ENCODE peak calls at places on chromosomes 5 and 9, in five cellular contexts. One of them, this sample, is unnamed.

GRCh38 chr5:68406344-68406743 is 190.8 kb downstream of the PIK3R1 start:
- DNase-seq in RWPE2: no peak
- DNase-seq in GM23338: no peak
- DNase-seq in OCI-LY7: no peak
- DNase-seq in fibroblast of lung: no peak
- DNase-seq in this sample: no peak

GRCh38 chr5:129664336-129664937 is 83.5 kb upstream of the MINAR2 start:
- DNase-seq in OCI-LY7: peak
- DNase-seq in RWPE2: no peak
- DNase-seq in GM23338: peak
- DNase-seq in fibroblast of lung: peak
- DNase-seq in this sample: no peak

GRCh38 chr5:106314221-106314824 is 1356.4 kb downstream of the EFNA5 start:
- DNase-seq in RWPE2: no peak
- DNase-seq in fibroblast of lung: peak
- DNase-seq in OCI-LY7: no peak
- DNase-seq in GM23338: no peak
- DNase-seq in this sample: peak

GRCh38 chr5:156178117-156178516 is 148.8 kb upstream of the SGCD start:
- DNase-seq in RWPE2: no peak
- DNase-seq in GM23338: no peak
- DNase-seq in OCI-LY7: no peak
- DNase-seq in fibroblast of lung: no peak
- DNase-seq in this sample: no peak

GRCh38 chr5:111535879-111536549 is 23.7 kb upstream of the STARD4 start:
- DNase-seq in GM23338: no peak
- DNase-seq in OCI-LY7: no peak
- DNase-seq in fibroblast of lung: no peak
- DNase-seq in RWPE2: no peak
- DNase-seq in this sample: no peak

GRCh38 chr5:88813805-88814584 is 69.0 kb downstream of the MEF2C start:
- DNase-seq in OCI-LY7: no peak
- DNase-seq in fibroblast of lung: no peak
- DNase-seq in RWPE2: no peak
- DNase-seq in GM23338: peak
- DNase-seq in this sample: no peak

GRCh38 chr5:151156732-151157402 is 712 bp downstream of the ANXA6 start:
- DNase-seq in OCI-LY7: no peak
- DNase-seq in fibroblast of lung: peak
- DNase-seq in GM23338: peak
- DNase-seq in RWPE2: no peak
- DNase-seq in this sample: peak

GRCh38 chr9:99628843-99629242 is 192.8 kb upstream of the NR4A3 start:
- DNase-seq in fibroblast of lung: no peak
- DNase-seq in GM23338: no peak
- DNase-seq in RWPE2: no peak
- DNase-seq in OCI-LY7: peak
- DNase-seq in this sample: no peak

GRCh38 chr5:179313849-179314521 is 31.3 kb downstream of the ADAMTS2 start:
- DNase-seq in fibroblast of lung: peak
- DNase-seq in GM23338: no peak
- DNase-seq in RWPE2: peak
- DNase-seq in OCI-LY7: no peak
- DNase-seq in this sample: peak

GRCh38 chr5:149581931-149582768 is 852 bp downstream of the ARHGEF37 start:
- DNase-seq in RWPE2: no peak
- DNase-seq in GM23338: peak
- DNase-seq in fibroblast of lung: no peak
- DNase-seq in OCI-LY7: no peak
- DNase-seq in this sample: no peak
- H3K4me3 ChIP-seq in RWPE2: peak
- H3K4me3 ChIP-seq in GM23338: peak
- H3K4me3 ChIP-seq in fibroblast of lung: peak
- H3K4me3 ChIP-seq in OCI-LY7: no peak
- H3K4me3 ChIP-seq in this sample: no peak

GRCh38 chr5:64971538-64971937 is 202.8 kb downstream of the CWC27 start:
- DNase-seq in fibroblast of lung: peak
- DNase-seq in OCI-LY7: peak
- DNase-seq in RWPE2: no peak
- DNase-seq in GM23338: no peak
- DNase-seq in this sample: peak
- TF ChIP-seq CTCF in fibroblast of lung: peak
- TF ChIP-seq CTCF in OCI-LY7: peak
- TF ChIP-seq CTCF in RWPE2: peak
- TF ChIP-seq CTCF in GM23338: no peak
- TF ChIP-seq CTCF in this sample: peak

GRCh38 chr9:122800066-122801060 is at the start of gene OR1K1:
- DNase-seq in RWPE2: no peak
- DNase-seq in OCI-LY7: no peak
- DNase-seq in fibroblast of lung: no peak
- DNase-seq in GM23338: no peak
- DNase-seq in this sample: no peak
- H3K4me3 ChIP-seq in RWPE2: no peak
- H3K4me3 ChIP-seq in OCI-LY7: no peak
- H3K4me3 ChIP-seq in fibroblast of lung: no peak
- H3K4me3 ChIP-seq in GM23338: no peak
- H3K4me3 ChIP-seq in this sample: no peak

DNA sequence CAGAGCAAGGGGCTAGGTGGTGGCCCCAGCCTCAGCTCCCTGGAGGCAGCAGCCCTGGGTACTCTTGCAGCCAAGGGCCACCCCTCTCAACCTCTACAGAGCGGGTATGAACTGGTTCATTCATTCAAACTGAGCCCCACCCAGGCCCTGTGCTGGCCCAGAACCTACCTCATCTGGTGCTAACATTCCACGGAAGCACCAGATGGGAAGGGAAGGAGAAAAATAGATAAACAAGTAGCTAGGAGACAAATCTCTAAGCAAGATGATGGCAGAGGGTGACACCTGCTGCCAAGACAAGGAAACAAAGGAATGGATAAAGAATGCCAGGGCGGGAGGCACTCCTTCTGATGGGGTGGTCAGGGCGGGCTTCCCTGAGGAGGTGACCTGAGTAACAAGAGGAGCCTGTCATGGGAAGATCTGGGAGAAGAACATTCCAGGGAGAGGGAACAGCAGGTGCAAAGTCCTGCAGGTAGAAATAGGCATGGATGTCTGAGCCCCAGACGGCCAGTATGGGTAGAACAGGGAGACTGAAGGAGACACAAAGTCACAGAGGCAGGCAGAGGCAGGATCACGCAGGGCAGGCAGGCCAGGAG is 6.1 kb downstream of the ST6GALNAC4 start:
- DNase-seq in RWPE2: no peak
- DNase-seq in GM23338: peak
- DNase-seq in OCI-LY7: no peak
- DNase-seq in fibroblast of lung: peak
- DNase-seq in this sample: peak
- TF ChIP-seq CTCF in RWPE2: peak
- TF ChIP-seq CTCF in GM23338: peak
- TF ChIP-seq CTCF in OCI-LY7: peak
- TF ChIP-seq CTCF in fibroblast of lung: no peak
- TF ChIP-seq CTCF in this sample: peak

DNA sequence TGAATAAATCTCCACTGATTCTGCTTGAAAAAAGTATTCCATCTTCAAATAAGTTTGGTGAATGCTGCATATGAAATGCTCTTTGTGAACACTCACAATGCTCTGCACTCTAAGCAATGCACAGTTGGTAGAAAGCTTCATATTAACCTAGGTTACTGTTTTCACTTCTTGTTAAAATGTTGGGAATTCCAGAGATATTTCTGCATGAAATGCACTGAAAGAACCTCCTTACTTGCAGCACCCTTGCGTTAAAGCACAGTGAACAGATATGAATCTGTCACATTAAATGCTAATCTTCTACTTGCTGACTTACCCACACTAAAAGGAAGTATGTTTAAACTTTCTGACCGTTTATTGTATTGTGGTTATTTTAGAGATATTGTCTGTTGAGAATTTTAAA is 584.1 kb upstream of the NUDT12 start:
- DNase-seq in OCI-LY7: no peak
- DNase-seq in RWPE2: no peak
- DNase-seq in GM23338: no peak
- DNase-seq in fibroblast of lung: no peak
- DNase-seq in this sample: no peak
- H3K4me3 ChIP-seq in OCI-LY7: no peak
- H3K4me3 ChIP-seq in RWPE2: no peak
- H3K4me3 ChIP-seq in GM23338: no peak
- H3K4me3 ChIP-seq in fibroblast of lung: no peak
- H3K4me3 ChIP-seq in this sample: no peak